ENCODE peak calls at places on chromosomes 6 and 20, in six cellular contexts. C is heart left ventricle, M is tibial nerve, D is A549, S is transverse colon, G is right lobe of liver. H is an unnamed sample.

GRCh38 chr6:19851273-19852089 is 14.3 kb downstream of the ID4 start:
- DNase-seq in C (no peak), M (no peak), D (peak), S (peak), G (no peak), H (no peak)

GRCh38 chr6:31969712-31970603 is 2.0 kb downstream of the DXO start:
- DNase-seq in C (no peak), M (no peak), D (no peak), S (no peak), G (no peak), H (no peak)

GRCh38 chr20:38132156-38132909 is 32.7 kb downstream of the TGM2 start:
- DNase-seq in C (no peak), M (no peak), D (no peak), S (no peak), G (no peak), H (no peak)

GRCh38 chr6:2990179-2990931 is 9.3 kb upstream of the NQO2 start:
- DNase-seq in C (no peak), M (no peak), D (no peak), S (peak), G (no peak), H (no peak)

GRCh38 chr6:42928748-42929087 is 562 bp upstream of the CNPY3 start:
- DNase-seq in C (no peak), M (no peak), D (peak), S (no peak), G (no peak), H (no peak)

GRCh38 chr20:38198238-38198861 is 33.3 kb upstream of the TGM2 start:
- DNase-seq in C (no peak), M (no peak), D (no peak), S (no peak), G (no peak), H (no peak)

GRCh38 chr6:156780117-156780641 is 3.0 kb downstream of the ARID1B start:
- DNase-seq in C (peak), M (no peak), D (peak), S (peak), G (no peak), H (no peak)

GRCh38 chr6:112802154-112802553 is 455.0 kb downstream of the RFPL4B start:
- DNase-seq in C (no peak), M (no peak), D (no peak), S (no peak), G (no peak), H (no peak)

GRCh38 chr6:102812242-102812641 is 1418.7 kb downstream of the GRIK2 start:
- DNase-seq in C (no peak), M (no peak), D (no peak), S (no peak), G (no peak), H (no peak)

GRCh38 chr6:16130932-16131387 is 2.1 kb downstream of the MYLIP start:
- DNase-seq in C (peak), M (no peak), D (peak), S (peak), G (no peak), H (no peak)

GRCh38 chr20:47174844-47175243 is 181.7 kb downstream of the ZMYND8 start:
- DNase-seq in C (no peak), M (no peak), D (no peak), S (no peak), G (no peak), H (no peak)

GRCh38 chr6:167659016-167659415 is 167.7 kb upstream of the AFDN start:
- DNase-seq in C (no peak), M (no peak), D (no peak), S (no peak), G (no peak), H (no peak)

GRCh38 chr6:94510877-94511276 is 1066.5 kb upstream of the MANEA start:
- DNase-seq in C (no peak), M (no peak), D (no peak), S (no peak), G (no peak), H (no peak)

GRCh38 chr20:881051-881820 is 34.9 kb downstream of the ANGPT4 start:
- DNase-seq in C (no peak), M (no peak), D (peak), S (no peak), G (no peak), H (no peak)

GRCh38 chr6:130776287-130776925 is 50.8 kb upstream of the SMLR1 start:
- DNase-seq in C (no peak), M (no peak), D (no peak), S (no peak), G (no peak), H (no peak)

GRCh38 chr6:25962368-25963127 is at the start of gene TRIM38:
- DNase-seq in C (peak), M (peak), D (peak), S (peak), G (peak), H (peak)

GRCh38 chr6:145749632-145750031 is 14.3 kb upstream of the EPM2A start:
- DNase-seq in C (no peak), M (no peak), D (no peak), S (no peak), G (no peak), H (no peak)

GRCh38 chr6:8953310-8953709 is 518.0 kb upstream of the SLC35B3 start:
- DNase-seq in C (no peak), M (no peak), D (no peak), S (no peak), G (no peak), H (no peak)

GRCh38 chr6:89794324-89794723 is 25.3 kb downstream of the MDN1 start:
- DNase-seq in C (no peak), M (no peak), D (no peak), S (no peak), G (no peak), H (no peak)

GRCh38 chr20:58584881-58585752 is 66.0 kb upstream of the STX16 start:
- DNase-seq in C (no peak), M (no peak), D (no peak), S (no peak), G (no peak), H (no peak)

GRCh38 chr6:37024665-37025337 is 19.3 kb downstream of the FGD2 start:
- DNase-seq in C (no peak), M (no peak), D (peak), S (no peak), G (peak), H (no peak)

GRCh38 chr6:53939830-53940229 is 145.0 kb downstream of the LRRC1 start:
- DNase-seq in C (no peak), M (no peak), D (no peak), S (no peak), G (no peak), H (no peak)
- TF ChIP-seq CTCF in C (no peak), M (no peak), D (no peak), S (no peak), G (no peak), H (no peak)

GRCh38 chr20:19633985-19634384 is 124.1 kb upstream of the RIN2 start:
- DNase-seq in C (no peak), M (no peak), D (no peak), S (no peak), G (no peak), H (no peak)
- TF ChIP-seq POLR2A in C (no peak), M (no peak), D (no peak), S (no peak), G (no peak), H (no peak)

GRCh38 chr6:29661071-29661470 is 4.2 kb downstream of the MOG start:
- DNase-seq in C (no peak), M (no peak), D (no peak), S (no peak), G (no peak), H (no peak)
- H3K27ac ChIP-seq in C (no peak), M (no peak), D (no peak), S (no peak), G (no peak), H (no peak)

DNA sequence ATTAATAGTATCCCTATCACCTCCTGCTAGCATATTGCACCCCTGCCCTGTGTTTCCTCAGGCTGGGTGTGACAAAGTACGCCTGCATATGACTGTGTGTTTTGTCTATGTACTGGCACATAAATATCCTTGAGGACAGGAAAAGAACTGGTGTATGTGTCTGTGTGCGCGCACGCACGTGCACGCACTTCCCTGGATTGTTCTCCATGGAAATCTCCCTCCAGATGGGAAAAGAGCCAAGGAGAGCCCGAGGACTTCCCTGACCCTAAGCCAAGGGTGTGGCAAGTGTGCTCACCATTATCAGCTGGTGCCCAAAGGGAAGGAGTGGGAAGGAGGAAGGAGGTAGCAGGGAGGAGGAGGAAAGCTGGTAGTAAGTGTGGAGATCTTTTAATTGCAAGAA is 117.6 kb downstream of the HIVEP2 start:
- DNase-seq in C (peak), M (no peak), D (no peak), S (peak), G (peak), H (no peak)
- TF ChIP-seq CTCF in C (no peak), M (no peak), D (no peak), S (no peak), G (no peak), H (no peak)

DNA sequence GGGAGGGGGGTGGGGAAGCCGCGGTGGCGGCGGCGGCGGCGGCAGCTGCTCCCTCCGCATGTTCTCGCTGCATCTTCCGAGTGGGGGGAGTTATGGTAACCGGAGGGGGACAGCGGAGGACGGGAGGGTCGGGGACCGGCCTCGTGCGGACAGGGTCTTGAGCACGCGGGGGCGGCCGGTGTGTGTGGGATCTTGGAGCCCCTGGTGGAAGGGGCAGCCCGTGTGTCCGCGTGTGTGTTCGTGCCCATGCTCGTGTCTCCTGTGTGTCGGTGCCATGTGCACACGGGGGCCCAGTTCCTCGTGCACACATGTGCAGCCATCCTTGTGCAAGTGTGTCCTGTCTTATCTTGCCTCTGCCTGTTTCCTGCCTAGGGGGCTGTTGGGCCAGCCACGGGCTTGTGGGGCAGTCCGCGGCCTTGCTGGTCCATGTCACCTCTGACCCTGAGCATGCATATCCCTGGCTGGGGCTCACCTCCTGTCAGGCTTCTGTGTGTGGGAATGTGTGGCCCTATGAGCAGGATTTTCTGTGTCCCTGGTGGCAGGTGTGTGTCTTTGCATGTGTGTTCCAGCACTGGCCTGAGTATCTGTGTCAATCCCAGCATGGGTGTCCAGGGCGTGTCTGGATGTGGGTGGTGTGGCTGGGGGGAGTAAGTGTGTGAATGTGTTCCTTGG is 8.5 kb downstream of the SYNGAP1 start:
- DNase-seq in C (no peak), M (no peak), D (peak), S (peak), G (no peak), H (no peak)
- TF ChIP-seq POLR2A in C (no peak), M (no peak), D (no peak), S (no peak), G (no peak), H (peak)

GRCh38 chr20:44018684-44019637 is 104.3 kb downstream of the TOX2 start:
- DNase-seq in C (no peak), M (no peak), D (no peak), S (no peak), G (no peak), H (no peak)

GRCh38 chr20:44017905-44018683 is 103.4 kb downstream of the TOX2 start:
- DNase-seq in C (peak), M (no peak), D (peak), S (peak), G (peak), H (no peak)

GRCh38 chr20:44021186-44021585 is 106.5 kb downstream of the TOX2 start:
- DNase-seq in C (no peak), M (no peak), D (no peak), S (no peak), G (no peak), H (no peak)

GRCh38 chr20:44020406-44021148 is 105.9 kb downstream of the TOX2 start:
- DNase-seq in C (no peak), M (no peak), D (no peak), S (no peak), G (no peak), H (no peak)

GRCh38 chr20:44019638-44020335 is 105.1 kb downstream of the TOX2 start:
- DNase-seq in C (no peak), M (no peak), D (no peak), S (no peak), G (no peak), H (no peak)
- H3K27ac ChIP-seq in C (no peak), M (no peak), D (no peak), S (no peak), G (no peak), H (no peak)

GRCh38 chr20:10705801-10706459 is 32.1 kb upstream of the JAG1 start:
- DNase-seq in C (no peak), M (no peak), D (peak), S (peak), G (no peak), H (peak)

GRCh38 chr20:10699506-10699905 is 25.7 kb upstream of the JAG1 start:
- DNase-seq in C (no peak), M (no peak), D (no peak), S (no peak), G (no peak), H (no peak)

GRCh38 chr20:10699941-10700340 is 26.1 kb upstream of the JAG1 start:
- DNase-seq in C (no peak), M (no peak), D (no peak), S (peak), G (no peak), H (no peak)

GRCh38 chr20:10706460-10706811 is 32.6 kb upstream of the JAG1 start:
- DNase-seq in C (no peak), M (no peak), D (no peak), S (no peak), G (no peak), H (no peak)

DNA sequence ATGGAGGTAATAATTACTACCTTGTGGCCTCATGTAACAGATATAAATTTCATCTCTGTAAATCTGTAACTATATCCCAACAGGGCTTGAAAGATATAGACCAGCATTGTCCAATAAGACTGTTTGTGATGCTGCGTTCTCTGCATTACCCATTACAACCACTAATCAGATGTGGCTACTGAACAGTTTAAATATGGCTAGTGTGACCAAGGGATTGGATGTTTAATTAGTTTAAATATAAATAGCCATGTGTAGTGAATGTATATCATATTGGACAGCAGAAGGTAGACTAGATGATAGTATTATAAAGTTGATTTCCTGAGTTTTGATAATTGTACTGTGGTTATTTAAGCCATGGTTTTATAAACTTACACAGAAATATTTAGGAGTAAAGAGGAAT is 27.8 kb upstream of the JAG1 start:
- DNase-seq in C (no peak), M (no peak), D (peak), S (no peak), G (no peak), H (no peak)
- TF ChIP-seq CTCF in C (no peak), M (no peak), D (no peak), S (no peak), G (no peak), H (no peak)